ENCODE peak calls at places on chromosomes 16 and 17, in ten cellular contexts. One of them, this sample, is unnamed.

GRCh38 chr17:77228224-77229215 is 87.8 kb downstream of the SEC14L1 start:
- DNase-seq in GM13977: no peak
- DNase-seq in lung: no peak
- DNase-seq in body of pancreas: no peak
- DNase-seq in heart left ventricle: no peak
- DNase-seq in WTC11: no peak
- DNase-seq in MCF 10A: no peak
- DNase-seq in HFF-Myc: no peak
- DNase-seq in GM12865: no peak
- DNase-seq in AG09319: no peak
- DNase-seq in this sample: no peak

GRCh38 chr17:82737981-82738877 is 2.8 kb downstream of the FN3K start:
- DNase-seq in MCF 10A: no peak
- DNase-seq in WTC11: no peak
- DNase-seq in body of pancreas: peak
- DNase-seq in HFF-Myc: no peak
- DNase-seq in AG09319: no peak
- DNase-seq in lung: peak
- DNase-seq in heart left ventricle: peak
- DNase-seq in GM12865: no peak
- DNase-seq in GM13977: no peak
- DNase-seq in this sample: no peak

GRCh38 chr16:87202346-87202745 is 114.8 kb downstream of the C16orf95 start:
- DNase-seq in body of pancreas: no peak
- DNase-seq in AG09319: no peak
- DNase-seq in MCF 10A: no peak
- DNase-seq in lung: no peak
- DNase-seq in GM13977: no peak
- DNase-seq in WTC11: no peak
- DNase-seq in HFF-Myc: no peak
- DNase-seq in GM12865: no peak
- DNase-seq in heart left ventricle: no peak
- DNase-seq in this sample: no peak

GRCh38 chr17:4658478-4659305 is 17.2 kb upstream of the ALOX15 start:
- DNase-seq in MCF 10A: peak
- DNase-seq in lung: no peak
- DNase-seq in AG09319: no peak
- DNase-seq in WTC11: no peak
- DNase-seq in GM12865: no peak
- DNase-seq in heart left ventricle: no peak
- DNase-seq in HFF-Myc: peak
- DNase-seq in GM13977: peak
- DNase-seq in body of pancreas: no peak
- DNase-seq in this sample: peak

GRCh38 chr17:64387145-64387473 is 3.6 kb downstream of the PECAM1 start:
- DNase-seq in HFF-Myc: no peak
- DNase-seq in body of pancreas: no peak
- DNase-seq in MCF 10A: no peak
- DNase-seq in GM13977: no peak
- DNase-seq in lung: no peak
- DNase-seq in WTC11: no peak
- DNase-seq in AG09319: no peak
- DNase-seq in GM12865: no peak
- DNase-seq in heart left ventricle: no peak
- DNase-seq in this sample: no peak

GRCh38 chr16:29820730-29821662 is 734 bp downstream of the MVP start:
- DNase-seq in lung: peak
- DNase-seq in HFF-Myc: no peak
- DNase-seq in AG09319: no peak
- DNase-seq in WTC11: no peak
- DNase-seq in body of pancreas: peak
- DNase-seq in GM13977: peak
- DNase-seq in heart left ventricle: peak
- DNase-seq in MCF 10A: peak
- DNase-seq in GM12865: peak
- DNase-seq in this sample: peak

GRCh38 chr17:68732301-68732749 is 131.2 kb upstream of the FAM20A start:
- DNase-seq in GM12865: no peak
- DNase-seq in body of pancreas: no peak
- DNase-seq in HFF-Myc: no peak
- DNase-seq in AG09319: no peak
- DNase-seq in heart left ventricle: no peak
- DNase-seq in lung: no peak
- DNase-seq in MCF 10A: peak
- DNase-seq in WTC11: no peak
- DNase-seq in GM13977: no peak
- DNase-seq in this sample: no peak

GRCh38 chr17:7988750-7989178 is 13.7 kb upstream of the GUCY2D start:
- DNase-seq in WTC11: no peak
- DNase-seq in GM12865: peak
- DNase-seq in HFF-Myc: peak
- DNase-seq in AG09319: peak
- DNase-seq in MCF 10A: peak
- DNase-seq in GM13977: peak
- DNase-seq in lung: peak
- DNase-seq in body of pancreas: peak
- DNase-seq in heart left ventricle: no peak
- DNase-seq in this sample: peak

GRCh38 chr17:64020068-64020766 is at the start of gene ICAM2:
- DNase-seq in lung: no peak
- DNase-seq in GM13977: peak
- DNase-seq in GM12865: peak
- DNase-seq in heart left ventricle: peak
- DNase-seq in AG09319: no peak
- DNase-seq in body of pancreas: peak
- DNase-seq in HFF-Myc: no peak
- DNase-seq in MCF 10A: no peak
- DNase-seq in WTC11: no peak
- DNase-seq in this sample: peak

GRCh38 chr17:1627987-1628855 is at the start of gene SLC43A2:
- DNase-seq in lung: peak
- DNase-seq in heart left ventricle: peak
- DNase-seq in body of pancreas: peak
- DNase-seq in AG09319: peak
- DNase-seq in MCF 10A: peak
- DNase-seq in GM12865: peak
- DNase-seq in HFF-Myc: no peak
- DNase-seq in WTC11: peak
- DNase-seq in GM13977: peak
- DNase-seq in this sample: peak

GRCh38 chr16:17104654-17105053 is 366.1 kb downstream of the XYLT1 start:
- DNase-seq in body of pancreas: no peak
- DNase-seq in lung: no peak
- DNase-seq in HFF-Myc: no peak
- DNase-seq in GM12865: no peak
- DNase-seq in heart left ventricle: no peak
- DNase-seq in MCF 10A: no peak
- DNase-seq in AG09319: no peak
- DNase-seq in GM13977: no peak
- DNase-seq in WTC11: no peak
- DNase-seq in this sample: no peak

GRCh38 chr16:19884611-19885455 is at the start of gene GPRC5B:
- DNase-seq in GM13977: peak
- DNase-seq in heart left ventricle: peak
- DNase-seq in lung: no peak
- DNase-seq in MCF 10A: no peak
- DNase-seq in WTC11: peak
- DNase-seq in body of pancreas: peak
- DNase-seq in AG09319: no peak
- DNase-seq in GM12865: peak
- DNase-seq in HFF-Myc: no peak
- DNase-seq in this sample: peak

GRCh38 chr16:49889725-49890397 is 33.9 kb upstream of the ZNF423 start:
- DNase-seq in GM13977: no peak
- DNase-seq in WTC11: no peak
- DNase-seq in HFF-Myc: no peak
- DNase-seq in heart left ventricle: no peak
- DNase-seq in MCF 10A: peak
- DNase-seq in GM12865: no peak
- DNase-seq in lung: no peak
- DNase-seq in body of pancreas: no peak
- DNase-seq in AG09319: no peak
- DNase-seq in this sample: no peak

GRCh38 chr17:7404737-7405412 is 978 bp upstream of the TMEM256 start:
- DNase-seq in heart left ventricle: peak
- DNase-seq in body of pancreas: peak
- DNase-seq in WTC11: peak
- DNase-seq in HFF-Myc: no peak
- DNase-seq in MCF 10A: no peak
- DNase-seq in GM12865: no peak
- DNase-seq in GM13977: peak
- DNase-seq in AG09319: no peak
- DNase-seq in lung: peak
- DNase-seq in this sample: no peak

GRCh38 chr16:84085271-84085667 is 31.5 kb downstream of the MBTPS1 start:
- DNase-seq in GM12865: no peak
- DNase-seq in heart left ventricle: no peak
- DNase-seq in body of pancreas: no peak
- DNase-seq in HFF-Myc: no peak
- DNase-seq in GM13977: no peak
- DNase-seq in lung: no peak
- DNase-seq in MCF 10A: no peak
- DNase-seq in AG09319: no peak
- DNase-seq in WTC11: no peak
- DNase-seq in this sample: no peak
- TF ChIP-seq CTCF in GM12865: no peak
- TF ChIP-seq CTCF in heart left ventricle: no peak
- TF ChIP-seq CTCF in body of pancreas: no peak
- TF ChIP-seq CTCF in HFF-Myc: no peak
- TF ChIP-seq CTCF in GM13977: no peak
- TF ChIP-seq CTCF in lung: no peak
- TF ChIP-seq CTCF in MCF 10A: no peak
- TF ChIP-seq CTCF in AG09319: no peak
- TF ChIP-seq CTCF in WTC11: no peak
- TF ChIP-seq CTCF in this sample: no peak

DNA sequence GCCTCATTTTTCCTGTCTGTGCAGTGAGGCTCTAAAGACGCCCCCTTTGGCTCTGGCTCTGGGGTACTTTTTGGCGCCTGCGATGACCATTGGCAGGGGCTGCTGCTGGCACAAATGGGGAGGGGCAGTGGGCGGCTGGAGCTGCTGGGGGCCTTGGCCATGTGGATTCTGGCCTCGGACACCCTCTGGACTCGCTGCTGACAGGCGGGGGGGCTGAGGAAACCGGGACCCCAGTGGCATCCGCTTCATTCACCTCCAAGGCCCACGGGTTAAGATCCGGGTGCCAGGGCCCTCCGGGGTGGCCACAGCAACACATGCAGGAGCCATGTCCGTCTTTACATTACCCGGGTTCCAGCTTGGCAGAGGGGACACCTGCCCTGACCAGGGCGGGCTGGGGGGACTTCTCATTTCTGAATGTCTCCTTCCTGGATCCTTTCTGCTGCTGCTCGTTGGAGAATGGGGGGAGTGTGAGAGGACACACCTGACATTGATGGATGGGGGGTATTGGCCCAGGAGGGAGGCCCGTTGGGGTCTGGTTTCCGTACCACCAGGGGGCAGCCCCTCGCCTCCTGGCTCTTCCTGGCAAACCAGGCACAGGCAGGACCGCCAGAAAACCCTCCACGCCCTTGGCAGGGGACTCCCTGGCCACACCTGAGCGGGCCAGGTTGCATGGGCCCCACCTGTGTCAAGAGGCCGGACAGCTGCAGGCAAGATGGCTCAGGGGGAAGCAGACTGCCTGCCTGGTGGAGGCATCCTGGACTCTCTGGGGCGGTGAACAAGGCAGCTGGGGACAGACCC is 21.8 kb downstream of the GSE1 start:
- DNase-seq in MCF 10A: no peak
- DNase-seq in body of pancreas: no peak
- DNase-seq in HFF-Myc: no peak
- DNase-seq in AG09319: no peak
- DNase-seq in WTC11: peak
- DNase-seq in heart left ventricle: no peak
- DNase-seq in lung: no peak
- DNase-seq in GM12865: no peak
- DNase-seq in GM13977: no peak
- DNase-seq in this sample: no peak
- TF ChIP-seq CTCF in MCF 10A: no peak
- TF ChIP-seq CTCF in body of pancreas: peak
- TF ChIP-seq CTCF in HFF-Myc: peak
- TF ChIP-seq CTCF in AG09319: no peak
- TF ChIP-seq CTCF in WTC11: peak
- TF ChIP-seq CTCF in heart left ventricle: no peak
- TF ChIP-seq CTCF in lung: no peak
- TF ChIP-seq CTCF in GM12865: no peak
- TF ChIP-seq CTCF in GM13977: no peak
- TF ChIP-seq CTCF in this sample: no peak

GRCh38 chr16:73056911-73057310 is 9.0 kb upstream of the ZFHX3 start:
- DNase-seq in WTC11: no peak
- DNase-seq in MCF 10A: no peak
- DNase-seq in AG09319: no peak
- DNase-seq in GM13977: no peak
- DNase-seq in GM12865: no peak
- DNase-seq in body of pancreas: no peak
- DNase-seq in heart left ventricle: no peak
- DNase-seq in HFF-Myc: no peak
- DNase-seq in lung: no peak
- DNase-seq in this sample: no peak

GRCh38 chr16:73056383-73056782 is 8.5 kb upstream of the ZFHX3 start:
- DNase-seq in WTC11: no peak
- DNase-seq in MCF 10A: no peak
- DNase-seq in heart left ventricle: no peak
- DNase-seq in body of pancreas: no peak
- DNase-seq in HFF-Myc: no peak
- DNase-seq in GM12865: no peak
- DNase-seq in lung: no peak
- DNase-seq in GM13977: no peak
- DNase-seq in AG09319: no peak
- DNase-seq in this sample: no peak

GRCh38 chr16:73058221-73058615 is 10.3 kb upstream of the ZFHX3 start:
- DNase-seq in heart left ventricle: peak
- DNase-seq in GM12865: peak
- DNase-seq in body of pancreas: peak
- DNase-seq in HFF-Myc: no peak
- DNase-seq in MCF 10A: peak
- DNase-seq in AG09319: no peak
- DNase-seq in WTC11: no peak
- DNase-seq in GM13977: peak
- DNase-seq in lung: no peak
- DNase-seq in this sample: peak

GRCh38 chr16:73058616-73059409 is 10.9 kb upstream of the ZFHX3 start:
- DNase-seq in lung: no peak
- DNase-seq in GM12865: peak
- DNase-seq in heart left ventricle: peak
- DNase-seq in HFF-Myc: no peak
- DNase-seq in GM13977: peak
- DNase-seq in body of pancreas: peak
- DNase-seq in WTC11: peak
- DNase-seq in MCF 10A: no peak
- DNase-seq in AG09319: no peak
- DNase-seq in this sample: peak

GRCh38 chr16:73057369-73058210 is 9.7 kb upstream of the ZFHX3 start:
- DNase-seq in MCF 10A: no peak
- DNase-seq in WTC11: peak
- DNase-seq in AG09319: no peak
- DNase-seq in GM13977: peak
- DNase-seq in heart left ventricle: peak
- DNase-seq in lung: no peak
- DNase-seq in body of pancreas: peak
- DNase-seq in HFF-Myc: no peak
- DNase-seq in GM12865: peak
- DNase-seq in this sample: peak
- TF ChIP-seq CTCF in MCF 10A: peak
- TF ChIP-seq CTCF in WTC11: no peak
- TF ChIP-seq CTCF in AG09319: no peak
- TF ChIP-seq CTCF in GM13977: peak
- TF ChIP-seq CTCF in heart left ventricle: no peak
- TF ChIP-seq CTCF in lung: no peak
- TF ChIP-seq CTCF in body of pancreas: peak
- TF ChIP-seq CTCF in HFF-Myc: peak
- TF ChIP-seq CTCF in GM12865: peak
- TF ChIP-seq CTCF in this sample: peak

GRCh38 chr17:19546289-19547065 is 12.8 kb downstream of the SLC47A1 start:
- DNase-seq in GM12865: no peak
- DNase-seq in heart left ventricle: peak
- DNase-seq in HFF-Myc: no peak
- DNase-seq in AG09319: no peak
- DNase-seq in lung: peak
- DNase-seq in MCF 10A: no peak
- DNase-seq in body of pancreas: peak
- DNase-seq in WTC11: peak
- DNase-seq in GM13977: no peak
- DNase-seq in this sample: no peak
- TF ChIP-seq CTCF in GM12865: no peak
- TF ChIP-seq CTCF in heart left ventricle: peak
- TF ChIP-seq CTCF in HFF-Myc: no peak
- TF ChIP-seq CTCF in AG09319: no peak
- TF ChIP-seq CTCF in lung: no peak
- TF ChIP-seq CTCF in MCF 10A: no peak
- TF ChIP-seq CTCF in body of pancreas: peak
- TF ChIP-seq CTCF in WTC11: no peak
- TF ChIP-seq CTCF in GM13977: no peak
- TF ChIP-seq CTCF in this sample: peak

This sample was measured in GM10248.